ENCODE peak calls at places on chromosomes 16 and 17, in seven cellular contexts. One of them, this sample, is unnamed.

GRCh38 chr16:50457423-50457822 is 88.6 kb upstream of the BRD7 start:
- ATAC-seq in lower lobe of right lung: no peak
- ATAC-seq in K562: no peak
- ATAC-seq in left lung: no peak
- ATAC-seq in pancreas: no peak
- ATAC-seq in heart left ventricle: no peak
- ATAC-seq in IMR-90: no peak
- ATAC-seq in this sample: no peak

GRCh38 chr17:42097691-42098661 is at the start of gene ZNF385C:
- ATAC-seq in pancreas: peak; percentile 75
- ATAC-seq in heart left ventricle: no peak
- ATAC-seq in K562: peak; percentile 50
- ATAC-seq in left lung: peak; percentile 49
- ATAC-seq in lower lobe of right lung: peak; percentile 46
- ATAC-seq in IMR-90: no peak
- ATAC-seq in this sample: no peak

GRCh38 chr17:64149196-64149595 is 19.3 kb upstream of the ERN1 start:
- ATAC-seq in K562: no peak
- ATAC-seq in IMR-90: no peak
- ATAC-seq in heart left ventricle: no peak
- ATAC-seq in lower lobe of right lung: no peak
- ATAC-seq in left lung: no peak
- ATAC-seq in pancreas: no peak
- ATAC-seq in this sample: no peak

GRCh38 chr16:46650224-46650623 is 29.0 kb upstream of the SHCBP1 start:
- ATAC-seq in heart left ventricle: peak; percentile 70
- ATAC-seq in K562: no peak
- ATAC-seq in pancreas: peak; percentile 41
- ATAC-seq in lower lobe of right lung: no peak
- ATAC-seq in IMR-90: peak; percentile 76
- ATAC-seq in left lung: peak; percentile 74
- ATAC-seq in this sample: peak; percentile 87

GRCh38 chr17:61291457-61292311 is 108.0 kb upstream of the TBX2 start:
- ATAC-seq in lower lobe of right lung: peak; percentile 45
- ATAC-seq in heart left ventricle: peak; percentile 28
- ATAC-seq in K562: no peak
- ATAC-seq in pancreas: no peak
- ATAC-seq in IMR-90: peak; percentile 50
- ATAC-seq in left lung: peak; percentile 51
- ATAC-seq in this sample: no peak

GRCh38 chr16:75378616-75379015 is 54.7 kb downstream of the CFDP1 start:
- ATAC-seq in pancreas: no peak
- ATAC-seq in lower lobe of right lung: no peak
- ATAC-seq in K562: no peak
- ATAC-seq in left lung: no peak
- ATAC-seq in IMR-90: no peak
- ATAC-seq in heart left ventricle: no peak
- ATAC-seq in this sample: no peak

GRCh38 chr16:74903882-74904678 is 80.8 kb downstream of the WDR59 start:
- ATAC-seq in left lung: no peak
- ATAC-seq in lower lobe of right lung: no peak
- ATAC-seq in pancreas: no peak
- ATAC-seq in IMR-90: no peak
- ATAC-seq in K562: no peak
- ATAC-seq in heart left ventricle: peak; percentile 32
- ATAC-seq in this sample: no peak

GRCh38 chr16:28292731-28293588 is 635 bp downstream of the SBK1 start:
- ATAC-seq in IMR-90: peak; percentile 17
- ATAC-seq in left lung: peak; percentile 19
- ATAC-seq in K562: no peak
- ATAC-seq in heart left ventricle: no peak
- ATAC-seq in lower lobe of right lung: peak; percentile 5
- ATAC-seq in pancreas: peak; percentile 55
- ATAC-seq in this sample: no peak

GRCh38 chr16:10923650-10924214 is 18.5 kb downstream of the DEXI start:
- ATAC-seq in lower lobe of right lung: no peak
- ATAC-seq in left lung: no peak
- ATAC-seq in pancreas: peak; percentile 80
- ATAC-seq in K562: no peak
- ATAC-seq in heart left ventricle: peak; percentile 86
- ATAC-seq in IMR-90: no peak
- ATAC-seq in this sample: peak; percentile 81

GRCh38 chr16:29315916-29316517 is 90.5 kb downstream of the NPIPB11 start:
- ATAC-seq in left lung: no peak
- ATAC-seq in pancreas: peak; percentile 25
- ATAC-seq in IMR-90: no peak
- ATAC-seq in K562: peak; percentile 68
- ATAC-seq in heart left ventricle: no peak
- ATAC-seq in lower lobe of right lung: no peak
- ATAC-seq in this sample: no peak
- TF ChIP-seq CTCF in left lung: no peak
- TF ChIP-seq CTCF in pancreas: no peak
- TF ChIP-seq CTCF in IMR-90: no peak
- TF ChIP-seq CTCF in K562: peak; percentile 56
- TF ChIP-seq CTCF in heart left ventricle: no peak
- TF ChIP-seq CTCF in lower lobe of right lung: no peak
- TF ChIP-seq CTCF in this sample: peak; percentile 39

GRCh38 chr17:17077101-17077500 is 34.8 kb downstream of the MPRIP start:
- ATAC-seq in left lung: no peak
- ATAC-seq in lower lobe of right lung: no peak
- ATAC-seq in IMR-90: no peak
- ATAC-seq in heart left ventricle: no peak
- ATAC-seq in pancreas: no peak
- ATAC-seq in K562: no peak
- ATAC-seq in this sample: no peak
- H3K4me1 ChIP-seq in left lung: peaks cover 48% of the 10 kb centered on the region
- H3K4me1 ChIP-seq in lower lobe of right lung: peaks cover 92% of the 10 kb centered on the region
- H3K4me1 ChIP-seq in IMR-90: peaks cover 33% of the 10 kb centered on the region
- H3K4me1 ChIP-seq in heart left ventricle: peaks cover 99% of the 10 kb centered on the region
- H3K4me1 ChIP-seq in pancreas: peaks cover 27% of the 10 kb centered on the region
- H3K4me1 ChIP-seq in K562: peaks cover 30% of the 10 kb centered on the region
- H3K4me1 ChIP-seq in this sample: peaks cover 98% of the 10 kb centered on the region

DNA sequence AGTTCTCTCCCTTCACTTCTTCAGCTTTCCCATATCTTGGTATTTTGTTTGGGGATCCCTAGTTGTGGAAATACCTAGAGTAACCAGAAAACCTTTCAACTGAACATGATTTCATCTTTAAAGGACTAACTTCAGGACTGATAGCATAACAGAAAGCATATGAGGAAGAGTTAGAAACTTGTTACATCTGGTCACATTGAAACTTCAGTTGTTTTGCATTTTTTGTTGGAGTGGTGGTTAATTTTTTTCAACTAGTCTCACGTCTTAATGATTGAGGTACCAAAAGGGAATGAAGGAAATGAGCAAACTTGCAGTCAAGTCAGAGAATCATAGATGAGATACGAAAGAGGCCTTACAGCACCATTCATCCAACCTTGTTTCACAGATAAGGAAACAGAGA is 49.6 kb downstream of the TANGO6 start:
- ATAC-seq in IMR-90: no peak
- ATAC-seq in heart left ventricle: no peak
- ATAC-seq in left lung: no peak
- ATAC-seq in lower lobe of right lung: no peak
- ATAC-seq in pancreas: no peak
- ATAC-seq in K562: no peak
- ATAC-seq in this sample: no peak
- TF ChIP-seq CTCF in IMR-90: no peak
- TF ChIP-seq CTCF in heart left ventricle: no peak
- TF ChIP-seq CTCF in left lung: no peak
- TF ChIP-seq CTCF in lower lobe of right lung: no peak
- TF ChIP-seq CTCF in pancreas: no peak
- TF ChIP-seq CTCF in K562: no peak
- TF ChIP-seq CTCF in this sample: no peak

DNA sequence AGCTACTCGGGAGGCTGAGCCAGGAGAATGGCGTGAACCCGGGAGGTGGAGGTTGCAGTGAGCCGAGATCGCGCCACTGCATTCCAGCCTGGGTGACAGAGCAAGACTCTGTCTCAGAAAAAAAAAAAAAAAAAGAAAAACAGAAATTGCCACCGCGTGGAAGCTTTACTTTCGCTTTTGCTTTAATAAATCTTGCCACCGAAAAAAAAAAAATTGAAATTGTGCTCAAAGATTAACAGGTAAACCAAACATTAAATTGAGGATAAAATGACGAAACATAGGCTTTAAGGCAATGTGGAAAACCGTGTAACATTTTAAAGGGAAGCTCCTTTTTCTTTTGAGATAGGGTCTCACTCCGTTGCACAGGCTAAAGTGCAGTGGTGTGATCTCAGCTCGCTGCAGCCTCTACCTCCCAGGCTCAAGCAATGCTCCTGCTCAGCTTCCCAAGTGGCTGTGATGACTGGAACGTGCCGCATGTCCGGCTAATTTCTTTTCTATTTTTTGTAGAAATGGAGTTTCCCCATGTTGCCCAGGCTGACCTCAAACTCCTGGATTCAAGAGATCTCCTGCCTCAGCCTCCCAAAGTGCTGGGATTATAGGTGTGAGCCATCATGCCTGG is 40.1 kb downstream of the ZNF276 start:
- ATAC-seq in pancreas: no peak
- ATAC-seq in IMR-90: no peak
- ATAC-seq in K562: no peak
- ATAC-seq in heart left ventricle: no peak
- ATAC-seq in lower lobe of right lung: no peak
- ATAC-seq in left lung: no peak
- ATAC-seq in this sample: no peak
- H3K4me1 ChIP-seq in pancreas: no peaks in the 10 kb centered on the region
- H3K4me1 ChIP-seq in IMR-90: no peaks in the 10 kb centered on the region
- H3K4me1 ChIP-seq in K562: no peaks in the 10 kb centered on the region
- H3K4me1 ChIP-seq in heart left ventricle: no peaks in the 10 kb centered on the region
- H3K4me1 ChIP-seq in lower lobe of right lung: peaks cover 18% of the 10 kb centered on the region
- H3K4me1 ChIP-seq in left lung: peaks cover 5% of the 10 kb centered on the region
- H3K4me1 ChIP-seq in this sample: no peaks in the 10 kb centered on the region

DNA sequence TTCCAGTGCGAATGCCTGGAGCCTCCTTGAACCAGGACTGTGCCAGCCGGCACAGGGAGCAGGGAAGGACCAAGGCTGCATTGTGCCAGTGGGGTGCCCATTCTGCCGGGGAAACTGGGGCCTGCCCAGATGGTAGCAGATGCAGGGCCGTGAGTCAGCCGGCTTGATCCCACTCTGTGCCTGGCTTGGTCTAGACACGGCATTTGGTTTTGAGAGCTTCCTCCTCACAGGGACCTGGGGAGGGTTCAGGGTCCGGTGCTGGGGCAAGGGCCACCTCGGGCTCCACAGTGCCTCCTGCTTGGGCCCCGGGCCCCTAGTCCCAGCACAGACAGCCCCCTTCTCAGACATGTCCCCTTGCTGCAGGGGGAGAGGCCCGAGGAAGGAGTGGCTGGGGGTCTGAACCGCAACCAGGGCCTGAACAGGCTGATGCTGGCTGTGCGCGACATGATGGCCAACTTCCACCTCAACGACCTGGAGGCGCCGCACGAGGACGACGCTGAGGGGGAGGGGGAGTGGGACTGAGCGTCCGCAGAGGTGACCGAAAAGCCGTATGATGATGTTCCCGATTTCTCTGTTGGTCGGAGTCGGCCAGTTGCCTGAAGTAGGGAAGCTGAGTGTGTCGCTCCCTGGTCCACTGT is 7.8 kb upstream of the MC1R start:
- ATAC-seq in pancreas: peak; percentile 2
- ATAC-seq in IMR-90: peak; percentile 2
- ATAC-seq in K562: no peak
- ATAC-seq in heart left ventricle: peak; percentile 3
- ATAC-seq in left lung: peak; percentile 3
- ATAC-seq in lower lobe of right lung: peak; percentile 3
- ATAC-seq in this sample: peak; percentile 19
- TF ChIP-seq CTCF in pancreas: no peak
- TF ChIP-seq CTCF in IMR-90: no peak
- TF ChIP-seq CTCF in K562: no peak
- TF ChIP-seq CTCF in heart left ventricle: no peak
- TF ChIP-seq CTCF in left lung: no peak
- TF ChIP-seq CTCF in lower lobe of right lung: no peak
- TF ChIP-seq CTCF in this sample: no peak

DNA sequence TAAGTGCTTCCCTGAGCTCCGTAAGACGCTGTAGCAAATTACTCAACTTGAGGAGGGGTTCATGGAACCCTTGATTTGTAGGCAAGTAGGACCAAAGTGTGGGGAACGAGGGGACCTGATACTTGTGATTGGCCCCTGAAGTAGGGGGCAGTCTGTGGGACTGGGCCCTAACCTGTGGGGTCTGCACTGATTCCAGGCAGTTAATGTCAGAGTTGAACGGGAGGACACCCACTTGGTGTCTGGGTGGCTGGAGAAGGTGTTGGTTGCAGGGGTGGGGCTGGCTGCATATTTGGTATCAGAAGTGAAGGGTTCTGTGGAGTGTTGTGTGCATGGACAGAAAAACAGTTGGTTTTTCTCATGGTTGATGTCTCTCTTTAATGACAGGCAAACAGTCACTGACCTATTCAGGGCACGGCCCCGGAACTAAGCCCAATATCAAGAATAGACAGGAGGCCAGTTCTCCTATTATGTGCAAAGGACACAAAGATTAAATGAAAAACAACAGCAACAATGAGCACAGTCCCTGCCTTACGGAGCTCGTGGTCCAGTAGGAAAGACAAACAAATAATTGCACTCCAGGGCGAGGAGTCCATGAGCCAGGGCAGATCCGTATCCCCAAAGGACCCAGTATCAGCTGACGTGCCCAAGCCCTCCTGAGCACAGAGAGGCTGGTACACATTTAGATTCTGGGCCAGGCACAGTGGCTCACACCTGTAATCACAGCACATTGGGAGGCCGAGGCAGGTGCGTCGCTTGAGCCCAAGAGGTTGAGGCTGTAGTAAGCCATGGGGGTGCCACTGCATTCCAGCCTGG is 19.2 kb downstream of the MXRA7 start:
- ATAC-seq in lower lobe of right lung: no peak
- ATAC-seq in left lung: no peak
- ATAC-seq in heart left ventricle: peak; percentile 22
- ATAC-seq in pancreas: peak; percentile 35
- ATAC-seq in IMR-90: no peak
- ATAC-seq in K562: no peak
- ATAC-seq in this sample: no peak
- H3K4me1 ChIP-seq in lower lobe of right lung: peaks cover 48% of the 10 kb centered on the region
- H3K4me1 ChIP-seq in left lung: peaks cover 8% of the 10 kb centered on the region
- H3K4me1 ChIP-seq in heart left ventricle: peaks cover 89% of the 10 kb centered on the region
- H3K4me1 ChIP-seq in pancreas: peaks cover 6% of the 10 kb centered on the region
- H3K4me1 ChIP-seq in IMR-90: peaks cover 29% of the 10 kb centered on the region
- H3K4me1 ChIP-seq in K562: peaks cover 8% of the 10 kb centered on the region
- H3K4me1 ChIP-seq in this sample: peaks cover 8% of the 10 kb centered on the region

DNA sequence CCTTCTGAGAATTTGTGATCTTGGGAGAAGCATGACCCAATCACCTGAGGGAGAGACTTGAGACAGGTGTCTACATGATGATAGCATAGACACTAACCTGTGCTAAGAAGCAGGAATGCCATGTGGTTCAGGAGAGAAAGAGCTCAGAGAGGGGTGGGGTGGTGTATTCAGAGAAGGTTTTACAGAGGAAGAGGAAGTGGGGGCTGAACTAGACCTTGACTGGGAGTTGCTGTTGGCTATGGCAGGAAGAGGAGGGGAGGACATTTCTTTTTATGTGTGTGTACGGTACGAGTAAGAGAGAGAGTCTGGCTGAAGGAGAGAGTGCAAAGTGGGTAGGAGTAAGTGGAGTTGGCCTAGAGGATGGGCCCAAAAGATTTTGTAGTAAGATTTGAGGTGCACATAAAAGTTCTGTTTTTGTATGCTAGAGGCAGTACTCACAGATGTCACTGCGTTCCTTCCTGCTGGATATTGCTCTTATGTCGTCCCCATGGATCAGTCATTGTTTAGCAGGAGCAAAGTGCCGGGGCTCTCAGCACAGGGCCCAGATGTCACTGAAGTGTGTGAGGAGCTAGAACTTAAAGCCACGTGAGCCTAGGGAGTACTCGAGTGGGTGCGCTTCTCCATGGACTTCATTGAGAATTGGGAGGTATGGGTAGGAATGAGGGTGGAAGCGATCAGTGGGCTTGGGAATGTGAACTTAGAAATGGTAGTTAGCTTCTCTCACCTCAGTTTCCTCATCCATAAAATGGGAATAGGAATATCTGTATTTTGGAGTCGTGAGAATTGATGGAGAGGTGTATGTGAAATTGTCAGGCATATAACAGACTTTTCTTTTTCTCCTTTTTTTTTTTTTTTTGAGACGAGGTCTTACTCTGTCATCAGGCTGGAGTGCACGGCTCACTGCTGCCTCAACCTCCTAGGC is 22.1 kb downstream of the SLC7A6 start:
- ATAC-seq in heart left ventricle: peak; percentile 49
- ATAC-seq in left lung: no peak
- ATAC-seq in lower lobe of right lung: peak; percentile 4
- ATAC-seq in pancreas: no peak
- ATAC-seq in K562: no peak
- ATAC-seq in IMR-90: no peak
- ATAC-seq in this sample: no peak
- TF ChIP-seq CTCF in heart left ventricle: no peak
- TF ChIP-seq CTCF in left lung: no peak
- TF ChIP-seq CTCF in lower lobe of right lung: no peak
- TF ChIP-seq CTCF in pancreas: no peak
- TF ChIP-seq CTCF in K562: no peak
- TF ChIP-seq CTCF in IMR-90: no peak
- TF ChIP-seq CTCF in this sample: no peak